ENCODE peak calls at places on chromosome 18, in six cellular contexts. H is retina, V is cerebellar cortex, A is right cardiac atrium, W is Kasumi-1, N is D341Med. B is an unnamed sample.

GRCh38 chr18:40258298-40258697 is 1696.7 kb upstream of the PIK3C3 start:
- DNase-seq in H (no peak), A (no peak), N (no peak), W (no peak), V (no peak), B (no peak)

GRCh38 chr18:22789600-22789999 is 143.5 kb upstream of the RBBP8 start:
- DNase-seq in W (no peak), N (no peak), H (no peak), V (no peak), A (no peak), B (no peak)

GRCh38 chr18:9796933-9797549 is 88.7 kb upstream of the TXNDC2 start:
- DNase-seq in W (no peak), N (no peak), V (peak; percentile 37), A (no peak), H (peak; percentile 68), B (no peak)

GRCh38 chr18:31513189-31513907 is 15.4 kb downstream of the DSG2 start:
- DNase-seq in W (no peak), A (no peak), N (no peak), H (no peak), V (no peak), B (no peak)

GRCh38 chr18:11561293-11561692 is 48.1 kb upstream of the SLC35G4 start:
- DNase-seq in W (no peak), H (peak; percentile 54), V (no peak), A (no peak), N (no peak), B (no peak)

GRCh38 chr18:62434798-62435197 is 88.0 kb upstream of the ZCCHC2 start:
- DNase-seq in W (no peak), N (no peak), H (no peak), V (no peak), A (no peak), B (no peak)

GRCh38 chr18:11860594-11861450 is 9.6 kb downstream of the CHMP1B start:
- DNase-seq in W (no peak), H (no peak), V (no peak), N (no peak), A (no peak), B (no peak)

GRCh38 chr18:79477711-79478483 is 82.2 kb downstream of the NFATC1 start:
- DNase-seq in N (no peak), A (peak; percentile 5), V (no peak), H (no peak), W (no peak), B (no peak)

GRCh38 chr18:12554796-12555388 is 103.0 kb downstream of the SPIRE1 start:
- DNase-seq in W (no peak), V (no peak), N (no peak), H (no peak), A (no peak), B (no peak)

GRCh38 chr18:26919656-26920055 is 54.1 kb upstream of the AQP4 start:
- DNase-seq in W (no peak), H (no peak), N (no peak), A (no peak), V (no peak), B (no peak)

GRCh38 chr18:80191907-80192652 is 55.2 kb downstream of the PARD6G start:
- DNase-seq in W (no peak), H (no peak), A (no peak), V (no peak), N (no peak), B (no peak)

B was measured in CD8-positive, alpha-beta memory T cell.